ENCODE peak calls at places on chromosomes 11 and 22, in ten cellular contexts. N is upper lobe of left lung; L is gastroesophageal sphincter; H is PC-3; M is activated CD8-positive, alpha-beta memory T cell treated with anti-CD3 and anti-CD28 coated beads, Interleukin-2, amount 10 ng/mL, durations not matched to agents 7 days and 5 days; J is T-cell; R is activated T-cell treated with anti-CD3 and anti-CD28 coated beads, Interleukin-2, amount 50 U/mL, for 4 hours; D is aorta; A is foreskin keratinocyte; Z is left cardiac atrium. K is an unnamed sample.

GRCh38 chr11:77672276-77672675 is 34.7 kb upstream of the CLNS1A start:
- ATAC-seq in J (no peak), D (no peak), H (peak; percentile 98), M (no peak), R (no peak), L (no peak), A (no peak), N (no peak), Z (peak; percentile 93), K (no peak)

GRCh38 chr11:44261800-44262591 is 47.9 kb downstream of the ALX4 start:
- ATAC-seq in H (no peak), N (no peak), J (no peak), A (peak; percentile 58), M (no peak), R (no peak), L (no peak), D (no peak), Z (no peak), K (no peak)

GRCh38 chr11:65858354-65859133 is 564 bp upstream of the CFL1 start:
- ATAC-seq in Z (no peak), J (no peak), A (no peak), D (no peak), R (no peak), M (no peak), L (no peak), H (peak; percentile 57), N (no peak), K (no peak)

GRCh38 chr11:119460130-119460529 is 37.2 kb upstream of the THY1 start:
- ATAC-seq in N (no peak), D (no peak), Z (no peak), R (no peak), M (no peak), L (no peak), H (no peak), A (no peak), J (no peak), K (no peak)

GRCh38 chr11:5368502-5369043 is 15.0 kb upstream of the OR51M1 start:
- ATAC-seq in H (no peak), A (no peak), Z (no peak), D (no peak), R (no peak), J (no peak), L (no peak), N (no peak), M (no peak), K (no peak)

GRCh38 chr22:19723990-19724827 is 870 bp downstream of the GP1BB start:
- ATAC-seq in H (peak; percentile 74), R (peak; percentile 89), A (peak; percentile 76), L (no peak), D (no peak), M (peak; percentile 66), J (peak; percentile 60), Z (peak; percentile 11), N (no peak), K (peak; percentile 47)

GRCh38 chr11:112837162-112837826 is 123.9 kb upstream of the NCAM1 start:
- ATAC-seq in M (no peak), A (no peak), N (no peak), D (no peak), J (no peak), R (no peak), H (no peak), Z (peak; percentile 48), L (no peak), K (peak; percentile 43)

GRCh38 chr11:100316990-100317389 is 370.1 kb upstream of the ARHGAP42 start:
- ATAC-seq in D (no peak), N (no peak), L (no peak), A (no peak), J (no peak), R (no peak), Z (no peak), M (no peak), H (no peak), K (no peak)

GRCh38 chr11:111932605-111932938 is 4.6 kb upstream of the DIXDC1 start:
- ATAC-seq in A (no peak), R (peak; percentile 72), L (no peak), J (no peak), N (no peak), D (no peak), H (no peak), Z (no peak), M (no peak), K (no peak)